ENCODE peak calls at places on chromosome 17, in five cellular contexts. One of them, this sample, is unnamed. For H3K27me3, the result is how much of the 10 kb centered on the place peaks cover.

GRCh38 chr17:78573955-78574354 is 3.2 kb downstream of the DNAH17 start:
- DNase-seq in right cardiac atrium: no peak
- DNase-seq in tibial artery: no peak
- DNase-seq in ascending aorta: no peak
- DNase-seq in lung: no peak
- DNase-seq in this sample: no peak

GRCh38 chr17:32386844-32387243 is 36.9 kb downstream of the ZNF207 start:
- DNase-seq in tibial artery: no peak
- DNase-seq in ascending aorta: no peak
- DNase-seq in lung: no peak
- DNase-seq in right cardiac atrium: no peak
- DNase-seq in this sample: no peak

GRCh38 chr17:79794659-79795511 is 2.0 kb downstream of the CBX8 start:
- DNase-seq in ascending aorta: no peak
- DNase-seq in tibial artery: no peak
- DNase-seq in right cardiac atrium: peak
- DNase-seq in lung: no peak
- DNase-seq in this sample: no peak

GRCh38 chr17:58189436-58190146 is 2.9 kb upstream of the EPX start:
- DNase-seq in right cardiac atrium: peak
- DNase-seq in tibial artery: no peak
- DNase-seq in lung: peak
- DNase-seq in ascending aorta: peak
- DNase-seq in this sample: no peak

GRCh38 chr17:41811549-41812175 is at the start of gene P3H4:
- DNase-seq in ascending aorta: peak
- DNase-seq in right cardiac atrium: peak
- DNase-seq in tibial artery: peak
- DNase-seq in lung: peak
- DNase-seq in this sample: peak

GRCh38 chr17:77095461-77095860 is 45.3 kb upstream of the SEC14L1 start:
- DNase-seq in right cardiac atrium: no peak
- DNase-seq in lung: no peak
- DNase-seq in tibial artery: no peak
- DNase-seq in ascending aorta: no peak
- DNase-seq in this sample: no peak

GRCh38 chr17:73394523-73395450 is 83.0 kb upstream of the CDC42EP4 start:
- DNase-seq in lung: no peak
- DNase-seq in right cardiac atrium: peak
- DNase-seq in ascending aorta: no peak
- DNase-seq in tibial artery: no peak
- DNase-seq in this sample: no peak

GRCh38 chr17:38915639-38915995 is 9.8 kb upstream of the LASP1NB start:
- DNase-seq in tibial artery: no peak
- DNase-seq in right cardiac atrium: peak
- DNase-seq in ascending aorta: no peak
- DNase-seq in lung: no peak
- DNase-seq in this sample: peak

GRCh38 chr17:71633391-71633849 is 487.4 kb upstream of the SOX9 start:
- DNase-seq in ascending aorta: no peak
- DNase-seq in lung: no peak
- DNase-seq in tibial artery: no peak
- DNase-seq in right cardiac atrium: no peak
- DNase-seq in this sample: no peak

GRCh38 chr17:66964930-66965800 is 658 bp downstream of the CACNG4 start:
- DNase-seq in tibial artery: no peak
- DNase-seq in ascending aorta: no peak
- DNase-seq in right cardiac atrium: peak
- DNase-seq in lung: no peak
- DNase-seq in this sample: no peak
- H3K27ac ChIP-seq in tibial artery: no peak
- H3K27ac ChIP-seq in ascending aorta: no peak
- H3K27ac ChIP-seq in right cardiac atrium: no peak
- H3K27ac ChIP-seq in lung: no peak
- H3K27ac ChIP-seq in this sample: no peak

GRCh38 chr17:36829676-36830075 is 107.6 kb upstream of the LHX1 start:
- DNase-seq in tibial artery: no peak
- DNase-seq in ascending aorta: no peak
- DNase-seq in right cardiac atrium: no peak
- DNase-seq in lung: no peak
- DNase-seq in this sample: no peak
- H3K27me3 ChIP-seq in tibial artery: under half
- H3K27me3 ChIP-seq in ascending aorta: under half
- H3K27me3 ChIP-seq in right cardiac atrium: under half
- H3K27me3 ChIP-seq in lung: under half
- H3K27me3 ChIP-seq in this sample: under half

GRCh38 chr17:59427425-59427921 is 96.0 kb downstream of the YPEL2 start:
- DNase-seq in tibial artery: no peak
- DNase-seq in right cardiac atrium: no peak
- DNase-seq in lung: peak
- DNase-seq in ascending aorta: peak
- DNase-seq in this sample: no peak

GRCh38 chr17:59428896-59429460 is 97.5 kb downstream of the YPEL2 start:
- DNase-seq in right cardiac atrium: no peak
- DNase-seq in ascending aorta: no peak
- DNase-seq in tibial artery: no peak
- DNase-seq in lung: no peak
- DNase-seq in this sample: no peak

GRCh38 chr17:59426031-59426430 is 94.6 kb downstream of the YPEL2 start:
- DNase-seq in ascending aorta: no peak
- DNase-seq in tibial artery: no peak
- DNase-seq in right cardiac atrium: no peak
- DNase-seq in lung: no peak
- DNase-seq in this sample: no peak

GRCh38 chr17:59425085-59425901 is 93.8 kb downstream of the YPEL2 start:
- DNase-seq in ascending aorta: peak
- DNase-seq in right cardiac atrium: peak
- DNase-seq in tibial artery: peak
- DNase-seq in lung: no peak
- DNase-seq in this sample: no peak

DNA sequence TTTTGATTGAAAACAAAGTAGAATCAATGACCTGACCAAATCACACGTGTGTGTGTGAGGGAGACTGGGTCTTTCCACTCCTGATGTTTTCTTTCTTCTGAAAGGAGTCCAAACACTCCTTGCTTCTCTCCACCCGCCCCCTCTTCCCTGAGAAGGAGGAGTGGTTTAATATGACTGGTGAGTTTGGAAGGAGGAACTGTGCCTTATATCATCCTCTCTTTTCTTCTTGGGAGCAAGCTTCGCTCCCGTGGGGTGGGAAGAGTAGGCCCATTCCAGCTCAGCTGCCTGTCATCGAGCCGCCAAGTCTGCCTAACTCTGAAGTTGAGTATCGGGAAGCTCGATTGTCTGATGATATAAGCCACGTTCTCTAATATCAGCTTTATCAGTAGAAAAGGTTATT is 96.5 kb downstream of the YPEL2 start:
- DNase-seq in ascending aorta: no peak
- DNase-seq in lung: no peak
- DNase-seq in right cardiac atrium: no peak
- DNase-seq in tibial artery: no peak
- DNase-seq in this sample: no peak
- H3K4me3 ChIP-seq in ascending aorta: no peak
- H3K4me3 ChIP-seq in lung: no peak
- H3K4me3 ChIP-seq in right cardiac atrium: no peak
- H3K4me3 ChIP-seq in tibial artery: no peak
- H3K4me3 ChIP-seq in this sample: no peak

GRCh38 chr17:63437287-63438091 is 8.6 kb downstream of the CYB561 start:
- DNase-seq in ascending aorta: no peak
- DNase-seq in tibial artery: no peak
- DNase-seq in right cardiac atrium: peak
- DNase-seq in lung: no peak
- DNase-seq in this sample: no peak
- H3K27ac ChIP-seq in ascending aorta: no peak
- H3K27ac ChIP-seq in tibial artery: no peak
- H3K27ac ChIP-seq in right cardiac atrium: no peak
- H3K27ac ChIP-seq in lung: no peak
- H3K27ac ChIP-seq in this sample: peak

DNA sequence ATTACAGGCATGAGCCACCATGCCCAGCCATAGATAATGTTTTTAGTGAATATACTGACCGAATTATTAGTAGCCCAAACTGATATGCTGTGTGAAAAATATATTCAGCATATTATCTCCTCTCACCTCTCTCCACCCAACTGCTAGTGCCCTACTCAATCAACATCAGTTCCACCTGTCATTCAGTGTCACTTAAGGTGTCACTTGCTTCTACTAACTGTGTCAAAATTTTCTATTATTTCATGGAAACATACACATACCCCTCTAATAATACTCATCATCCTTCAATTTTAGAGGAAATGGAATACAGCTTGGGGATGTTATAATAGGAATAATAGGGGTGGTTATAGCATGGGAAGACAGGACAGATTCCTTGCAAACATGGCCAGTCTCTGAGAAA is 12.6 kb downstream of the EFCAB3 start:
- DNase-seq in ascending aorta: no peak
- DNase-seq in right cardiac atrium: no peak
- DNase-seq in tibial artery: no peak
- DNase-seq in lung: no peak
- DNase-seq in this sample: no peak
- H3K27me3 ChIP-seq in ascending aorta: under half
- H3K27me3 ChIP-seq in right cardiac atrium: under half
- H3K27me3 ChIP-seq in tibial artery: under half
- H3K27me3 ChIP-seq in lung: under half
- H3K27me3 ChIP-seq in this sample: under half

GRCh38 chr17:45425984-45426413 is 6.7 kb downstream of the ARHGAP27 start:
- DNase-seq in lung: no peak
- DNase-seq in right cardiac atrium: no peak
- DNase-seq in ascending aorta: no peak
- DNase-seq in tibial artery: no peak
- DNase-seq in this sample: no peak
- H3K4me3 ChIP-seq in lung: no peak
- H3K4me3 ChIP-seq in right cardiac atrium: no peak
- H3K4me3 ChIP-seq in ascending aorta: no peak
- H3K4me3 ChIP-seq in tibial artery: no peak
- H3K4me3 ChIP-seq in this sample: peak

GRCh38 chr17:28842282-28843012 is at the start of gene FAM222B:
- DNase-seq in ascending aorta: peak
- DNase-seq in right cardiac atrium: peak
- DNase-seq in lung: peak
- DNase-seq in tibial artery: peak
- DNase-seq in this sample: peak

GRCh38 chr17:28843810-28844137 is 1.2 kb upstream of the FAM222B start:
- DNase-seq in right cardiac atrium: no peak
- DNase-seq in ascending aorta: peak
- DNase-seq in lung: no peak
- DNase-seq in tibial artery: no peak
- DNase-seq in this sample: no peak

GRCh38 chr17:28846231-28846630 is 3.6 kb upstream of the FAM222B start:
- DNase-seq in lung: no peak
- DNase-seq in tibial artery: no peak
- DNase-seq in right cardiac atrium: no peak
- DNase-seq in ascending aorta: no peak
- DNase-seq in this sample: no peak

GRCh38 chr17:28839221-28839620 is 3.4 kb downstream of the FAM222B start:
- DNase-seq in tibial artery: no peak
- DNase-seq in ascending aorta: no peak
- DNase-seq in lung: no peak
- DNase-seq in right cardiac atrium: no peak
- DNase-seq in this sample: no peak

DNA sequence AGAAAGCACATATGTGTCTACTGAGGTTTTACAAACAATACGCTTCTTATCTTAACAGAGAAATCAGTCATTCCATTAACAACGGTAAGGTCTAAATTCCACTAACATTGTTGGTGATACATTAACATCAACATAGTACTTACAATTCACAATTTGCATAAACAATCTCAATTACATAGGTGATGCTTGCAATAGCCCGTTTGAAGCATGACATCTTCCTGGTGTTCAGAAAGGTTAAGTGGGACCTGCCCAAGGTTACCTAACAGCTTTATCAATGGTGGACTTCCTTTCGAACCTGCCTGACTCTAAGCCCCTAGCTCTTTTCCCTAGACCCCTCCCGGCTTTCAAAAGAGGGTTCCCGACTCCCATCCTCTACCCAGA is 699 bp downstream of the FAM222B start:
- DNase-seq in lung: no peak
- DNase-seq in ascending aorta: no peak
- DNase-seq in right cardiac atrium: no peak
- DNase-seq in tibial artery: no peak
- DNase-seq in this sample: no peak
- H3K27ac ChIP-seq in lung: peak
- H3K27ac ChIP-seq in ascending aorta: peak
- H3K27ac ChIP-seq in right cardiac atrium: peak
- H3K27ac ChIP-seq in tibial artery: peak
- H3K27ac ChIP-seq in this sample: peak

DNA sequence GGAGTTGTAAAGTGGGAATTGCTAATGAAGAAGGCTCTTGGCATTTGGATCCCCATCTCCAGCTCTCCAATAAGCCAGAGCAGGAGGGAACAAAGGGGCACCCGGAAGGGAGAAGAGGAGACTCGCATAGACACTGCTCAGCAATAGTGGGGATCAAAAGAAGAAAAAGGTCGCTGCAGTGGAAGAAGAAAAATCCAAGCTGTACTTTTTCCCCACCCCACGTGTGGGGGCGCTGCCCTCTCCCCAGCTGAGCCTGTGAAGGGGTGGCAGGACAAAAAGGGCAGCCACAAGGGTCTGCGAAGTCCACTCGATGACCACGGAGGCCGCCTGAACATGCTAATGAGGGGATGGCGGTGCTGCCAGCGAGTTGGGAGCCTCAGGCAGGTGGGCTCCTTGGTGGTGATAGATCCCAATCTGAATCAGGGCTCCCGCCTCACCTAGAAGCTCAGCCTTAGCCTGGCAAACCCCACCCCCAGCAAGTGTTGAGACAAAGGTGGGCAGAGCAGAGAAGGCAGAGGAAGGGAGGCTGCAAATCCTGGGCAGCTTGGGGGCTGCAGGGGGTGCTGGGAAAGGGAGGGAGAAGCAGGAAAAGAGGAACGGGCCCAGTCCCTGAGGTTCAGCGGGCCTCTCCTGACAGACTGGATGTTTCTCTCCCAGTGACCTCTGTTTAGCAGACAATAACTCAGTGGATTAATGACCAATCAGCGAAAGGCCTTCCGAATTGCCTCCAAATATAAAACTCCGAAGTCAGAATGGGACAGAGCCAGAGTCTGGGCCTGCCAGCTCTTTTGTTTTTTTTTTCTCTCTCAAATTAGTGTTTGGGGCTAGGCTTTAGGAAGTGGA is 14.9 kb upstream of the HOXB2 start:
- DNase-seq in tibial artery: no peak
- DNase-seq in right cardiac atrium: no peak
- DNase-seq in ascending aorta: no peak
- DNase-seq in lung: no peak
- DNase-seq in this sample: no peak
- H3K27me3 ChIP-seq in tibial artery: under half
- H3K27me3 ChIP-seq in right cardiac atrium: under half
- H3K27me3 ChIP-seq in ascending aorta: under half
- H3K27me3 ChIP-seq in lung: under half
- H3K27me3 ChIP-seq in this sample: under half

This sample was measured in breast epithelium.